ENCODE peak calls at places on chromosome 17, in seven cellular contexts. X is tibial nerve, U is left lung, F is esophagus muscularis mucosa, J is heart left ventricle, K is cardiac muscle cell, I is H9. V is an unnamed sample.
A peak's percentile ranks its signal among the peaks of the same experiment; 100 is the strongest.

GRCh38 chr17:74455025-74455585 is 11.3 kb upstream of the CD300A start:
- DNase-seq in X (no peak), U (no peak), F (no peak), J (peak; percentile 47), K (no peak), I (peak; percentile 53), V (no peak)

GRCh38 chr17:77698903-77699615 is 259.4 kb upstream of the TNRC6C start:
- DNase-seq in X (no peak), U (no peak), F (no peak), J (no peak), K (no peak), I (peak; percentile 24), V (no peak)

GRCh38 chr17:83078378-83079339 is 750 bp upstream of the METRNL start:
- DNase-seq in X (no peak), U (peak; percentile 86), F (no peak), J (no peak), K (no peak), I (no peak), V (no peak)

GRCh38 chr17:67280279-67280678 is 35.3 kb upstream of the HELZ start:
- DNase-seq in X (peak; percentile 23), U (no peak), F (no peak), J (peak; percentile 25), K (peak; percentile 58), I (no peak), V (no peak)

GRCh38 chr17:77523562-77523961 is 382.8 kb downstream of the SEC14L1 start:
- DNase-seq in X (no peak), U (no peak), F (no peak), J (no peak), K (no peak), I (peak; percentile 18), V (no peak)

GRCh38 chr17:73814070-73814469 is 169.8 kb upstream of the SDK2 start:
- DNase-seq in X (no peak), U (no peak), F (no peak), J (no peak), K (no peak), I (no peak), V (peak; percentile 1)

GRCh38 chr17:76996741-76997694 is 128.8 kb downstream of the MGAT5B start:
- DNase-seq in X (no peak), U (no peak), F (no peak), J (no peak), K (no peak), I (no peak), V (no peak)

GRCh38 chr17:73203135-73203787 is 10.4 kb downstream of the COG1 start:
- DNase-seq in X (no peak), U (no peak), F (no peak), J (no peak), K (peak; percentile 47), I (no peak), V (no peak)

GRCh38 chr17:10879110-10879509 is 41.2 kb upstream of the PIRT start:
- DNase-seq in X (no peak), U (no peak), F (no peak), J (peak; percentile 20), K (peak; percentile 4), I (peak; percentile 68), V (no peak)

GRCh38 chr17:71780596-71780995 is 340.2 kb upstream of the SOX9 start:
- DNase-seq in X (no peak), U (no peak), F (no peak), J (no peak), K (no peak), I (no peak), V (no peak)

GRCh38 chr17:33284022-33284421 is 9.1 kb downstream of the ASIC2 start:
- DNase-seq in X (no peak), U (no peak), F (no peak), J (no peak), K (peak; percentile 75), I (no peak), V (peak; percentile 73)

GRCh38 chr17:41048441-41048840 is 1.3 kb upstream of the KRTAP2-1 start:
- DNase-seq in X (no peak), U (no peak), F (no peak), J (no peak), K (no peak), I (no peak), V (no peak)

GRCh38 chr17:56173958-56174357 is 20.7 kb downstream of the ANKFN1 start:
- DNase-seq in X (no peak), U (no peak), F (peak; percentile 81), J (peak; percentile 12), K (no peak), I (no peak), V (no peak)

GRCh38 chr17:6361733-6362132 is 73.2 kb downstream of the AIPL1 start:
- DNase-seq in X (no peak), U (no peak), F (peak; percentile 60), J (no peak), K (no peak), I (peak; percentile 56), V (no peak)

GRCh38 chr17:49404371-49404770 is 10.3 kb downstream of the PHB1 start:
- DNase-seq in X (no peak), U (no peak), F (no peak), J (no peak), K (no peak), I (no peak), V (no peak)

GRCh38 chr17:36856921-36857381 is 80.3 kb upstream of the LHX1 start:
- DNase-seq in X (no peak), U (no peak), F (no peak), J (no peak), K (no peak), I (no peak), V (no peak)

GRCh38 chr17:81999587-81999974 is 22.2 kb downstream of the ASPSCR1 start:
- DNase-seq in X (no peak), U (no peak), F (no peak), J (no peak), K (no peak), I (no peak), V (no peak)

GRCh38 chr17:59465949-59466307 is 99.5 kb upstream of the DHX40 start:
- DNase-seq in X (no peak), U (no peak), F (peak; percentile 47), J (no peak), K (no peak), I (no peak), V (no peak)

GRCh38 chr17:80036715-80037477 is 454 bp downstream of the CCDC40 start:
- DNase-seq in X (no peak), U (no peak), F (no peak), J (no peak), K (no peak), I (peak; percentile 82), V (no peak)

GRCh38 chr17:50133028-50133768 is 3.2 kb upstream of the SAMD14 start:
- DNase-seq in X (no peak), U (peak; percentile 76), F (no peak), J (peak; percentile 68), K (peak; percentile 40), I (peak; percentile 85), V (peak; percentile 87)

GRCh38 chr17:17076066-17076465 is 33.8 kb downstream of the MPRIP start:
- DNase-seq in X (no peak), U (no peak), F (no peak), J (no peak), K (no peak), I (no peak), V (no peak)

GRCh38 chr17:17073627-17074521 is 31.6 kb downstream of the MPRIP start:
- DNase-seq in X (peak; percentile 10), U (no peak), F (no peak), J (no peak), K (no peak), I (no peak), V (no peak)

GRCh38 chr17:17077101-17077500 is 34.8 kb downstream of the MPRIP start:
- DNase-seq in X (no peak), U (no peak), F (no peak), J (no peak), K (no peak), I (no peak), V (no peak)

GRCh38 chr17:17073006-17073626 is 30.9 kb downstream of the MPRIP start:
- DNase-seq in X (no peak), U (no peak), F (no peak), J (no peak), K (no peak), I (no peak), V (no peak)

GRCh38 chr17:17075037-17075755 is 32.9 kb downstream of the MPRIP start:
- DNase-seq in X (peak; percentile 64), U (no peak), F (no peak), J (peak; percentile 68), K (peak; percentile 73), I (no peak), V (no peak)
- H3K4me1 ChIP-seq in X (peaks cover 69% of the 10 kb centered on the region), U (peaks cover 37% of the 10 kb centered on the region), F (peaks cover 80% of the 10 kb centered on the region), J (peaks cover 23% of the 10 kb centered on the region), K (peaks cover 34% of the 10 kb centered on the region), I (no peaks in the 10 kb centered on the region), V (peaks cover 44% of the 10 kb centered on the region)

GRCh38 chr17:45893725-45894021 is 681 bp upstream of the MAPT start:
- DNase-seq in X (no peak), U (no peak), F (no peak), J (no peak), K (no peak), I (no peak), V (no peak)
- H3K4me1 ChIP-seq in X (peaks cover 19% of the 10 kb centered on the region), U (peaks cover 9% of the 10 kb centered on the region), F (peaks cover 32% of the 10 kb centered on the region), J (no peaks in the 10 kb centered on the region), K (no peaks in the 10 kb centered on the region), I (no peaks in the 10 kb centered on the region), V (peaks cover 25% of the 10 kb centered on the region)

GRCh38 chr17:8156174-8156992 is 4.2 kb upstream of the PER1 start:
- DNase-seq in X (peak; percentile 100), U (peak; percentile 100), F (peak; percentile 100), J (peak; percentile 100), K (peak; percentile 100), I (peak; percentile 100), V (peak; percentile 100)
- H3K4me1 ChIP-seq in X (peaks cover 34% of the 10 kb centered on the region), U (peaks cover 27% of the 10 kb centered on the region), F (peaks cover 62% of the 10 kb centered on the region), J (peaks cover 21% of the 10 kb centered on the region), K (peaks cover 21% of the 10 kb centered on the region), I (peaks cover 8% of the 10 kb centered on the region), V (peaks cover 13% of the 10 kb centered on the region)

GRCh38 chr17:28059675-28060074 is 17.2 kb downstream of the NLK start:
- DNase-seq in X (no peak), U (no peak), F (no peak), J (no peak), K (no peak), I (no peak), V (no peak)
- H3K4me1 ChIP-seq in X (peaks cover 14% of the 10 kb centered on the region), U (no peaks in the 10 kb centered on the region), F (peaks cover 34% of the 10 kb centered on the region), J (no peaks in the 10 kb centered on the region), K (no peaks in the 10 kb centered on the region), I (peaks cover 3% of the 10 kb centered on the region), V (peaks cover 4% of the 10 kb centered on the region)

DNA sequence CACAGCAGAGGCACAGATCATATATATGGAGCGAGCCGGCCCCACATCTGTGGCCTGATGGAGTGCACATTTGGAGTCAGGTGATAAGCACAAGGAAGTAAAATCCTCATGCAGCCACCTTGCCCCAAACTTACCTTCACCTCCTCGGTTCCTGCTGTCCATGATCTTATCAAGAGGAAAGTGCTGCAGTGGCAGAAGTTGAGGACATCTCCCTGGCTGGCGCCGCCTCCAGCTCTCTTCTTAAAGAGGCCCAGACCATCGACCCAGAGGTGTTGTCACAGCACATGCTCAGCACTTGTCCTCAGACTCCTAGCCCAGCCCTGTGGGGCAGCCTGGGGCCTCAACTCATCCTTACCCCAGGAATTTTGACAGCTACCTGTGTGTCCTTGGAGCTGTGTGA is 212.5 kb downstream of the CCDC182 start:
- DNase-seq in X (no peak), U (no peak), F (no peak), J (no peak), K (no peak), I (no peak), V (no peak)
- H3K4me1 ChIP-seq in X (peaks cover 15% of the 10 kb centered on the region), U (peaks cover 1% of the 10 kb centered on the region), F (peaks cover 27% of the 10 kb centered on the region), J (no peaks in the 10 kb centered on the region), K (peaks cover 45% of the 10 kb centered on the region), I (peaks cover 12% of the 10 kb centered on the region), V (no peaks in the 10 kb centered on the region)

V was measured in ascending aorta.